ENCODE peak calls at places on chromosomes 12 and 14, in six cellular contexts. G, T, B, E, L and P are unnamed samples.

GRCh38 chr14:101235042-101235871 is 326.0 kb upstream of the DIO3 start:
- DNase-seq in B (no peak), E (peak; percentile 77), T (peak; percentile 56), L (no peak), G (peak; percentile 32), P (peak; percentile 21)

GRCh38 chr14:49975799-49976198 is 82.9 kb downstream of the ARF6 start:
- DNase-seq in T (no peak), L (no peak), E (no peak), B (no peak), G (no peak), P (no peak)

GRCh38 chr12:25377475-25378179 is 126.9 kb upstream of the KRAS start:
- DNase-seq in L (no peak), T (no peak), G (peak; percentile 94), B (no peak), E (no peak), P (peak; percentile 78)

GRCh38 chr12:33605776-33606175 is 166.2 kb upstream of the SYT10 start:
- DNase-seq in G (no peak), B (no peak), E (no peak), T (no peak), L (no peak), P (no peak)

GRCh38 chr12:53217049-53217929 is 10.2 kb upstream of the ITGB7 start:
- DNase-seq in B (no peak), E (peak; percentile 88), T (no peak), L (no peak), G (no peak), P (no peak)

GRCh38 chr12:128420163-128420562 is 153.2 kb downstream of the TMEM132C start:
- DNase-seq in B (no peak), E (no peak), G (no peak), L (no peak), T (no peak), P (no peak)

GRCh38 chr14:36256131-36256801 is 64.2 kb downstream of the MBIP start:
- DNase-seq in B (no peak), E (no peak), T (no peak), L (no peak), G (no peak), P (no peak)

GRCh38 chr12:70840966-70841365 is 79.6 kb downstream of the PTPRR start:
- DNase-seq in B (no peak), T (no peak), E (no peak), G (no peak), L (no peak), P (no peak)

GRCh38 chr12:109962388-109962787 is 33.8 kb downstream of the GIT2 start:
- DNase-seq in E (peak; percentile 38), L (no peak), G (no peak), B (no peak), T (no peak), P (no peak)

GRCh38 chr12:337039-337438 is 52.1 kb downstream of the KDM5A start:
- DNase-seq in L (no peak), G (no peak), E (no peak), B (no peak), T (no peak), P (no peak)

GRCh38 chr12:109445224-109445623 is 31.9 kb downstream of the KCTD10 start:
- DNase-seq in G (peak; percentile 61), E (no peak), T (no peak), L (no peak), B (no peak), P (no peak)

GRCh38 chr14:95480109-95480886 is 36.2 kb downstream of the SYNE3 start:
- DNase-seq in G (peak; percentile 31), T (no peak), E (no peak), B (no peak), L (peak; percentile 89), P (peak; percentile 53)

GRCh38 chr12:63961543-63961942 is 117.0 kb downstream of the SRGAP1 start:
- DNase-seq in L (no peak), G (no peak), E (no peak), B (no peak), T (no peak), P (no peak)
- H3K14ac ChIP-seq in L (no peak overlapping the region), G (no peak overlapping the region), E (no peak overlapping the region), B (no peak overlapping the region), T (no peak overlapping the region), P (no peak overlapping the region)

GRCh38 chr14:76812422-76813383 is at the start of gene ANGEL1:
- DNase-seq in T (peak; percentile 87), E (peak; percentile 97), L (peak; percentile 92), G (peak; percentile 88), B (peak; percentile 82), P (peak; percentile 93)
- H4K8ac ChIP-seq in T (no peak within 1 kb of the TSS), E (no peak within 1 kb of the TSS), L (peak within 1 kb of the TSS; percentile 92), G (peak within 1 kb of the TSS; percentile 91), B (peak within 1 kb of the TSS; percentile 81), P (peak within 1 kb of the TSS; percentile 58)

DNA sequence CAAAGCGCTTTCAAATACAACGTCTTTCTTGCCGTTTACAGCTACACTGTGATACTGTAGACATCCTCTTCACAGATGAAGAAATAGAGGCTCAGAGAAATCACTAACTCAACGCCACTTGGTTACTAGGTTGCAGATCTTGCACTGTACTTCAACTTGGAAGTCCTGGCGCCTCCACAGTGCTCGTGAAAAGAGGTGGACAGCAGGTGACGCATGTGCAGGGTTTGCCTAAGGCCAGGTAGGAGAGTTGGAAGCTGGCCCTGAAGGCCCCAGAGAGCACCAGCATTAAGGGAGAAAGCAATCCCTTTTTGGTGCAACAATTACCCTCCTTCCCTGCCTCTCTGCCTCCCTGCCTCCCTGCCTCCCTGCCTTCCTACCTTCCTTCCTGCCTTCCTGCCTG is 22.8 kb upstream of the TSPAN9 start:
- DNase-seq in G (no peak), L (peak; percentile 81), B (no peak), E (no peak), T (no peak), P (no peak)
- H4K91ac ChIP-seq in G (no peak overlapping the region), L (peak overlapping the region; percentile 64), B (no peak overlapping the region), E (no peak overlapping the region), T (no peak overlapping the region), P (peak overlapping the region; percentile 71)

DNA sequence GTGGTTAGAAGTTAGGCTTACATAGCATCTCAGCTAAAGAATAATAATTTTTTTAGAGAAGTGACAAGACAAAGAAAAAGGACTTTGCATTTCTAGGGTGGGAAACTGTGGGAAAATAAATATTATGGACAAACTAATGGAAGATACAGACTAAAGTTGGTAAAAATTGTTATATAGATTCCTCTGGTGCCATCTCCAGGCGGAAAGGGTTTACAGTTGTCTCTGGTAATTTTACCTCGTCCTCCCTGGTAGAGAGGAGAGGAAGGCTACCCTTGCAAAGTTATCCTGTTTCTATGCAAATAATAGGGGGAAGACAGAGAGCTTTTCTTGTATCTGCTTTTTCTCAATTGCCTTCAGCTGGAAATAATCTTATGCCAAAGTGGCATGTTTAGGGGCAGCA is 5.2 kb downstream of the OR11G2 start:
- DNase-seq in L (no peak), T (no peak), E (no peak), G (no peak), B (no peak), P (no peak)
- H3K14ac ChIP-seq in L (no peak overlapping the region), T (no peak overlapping the region), E (no peak overlapping the region), G (no peak overlapping the region), B (no peak overlapping the region), P (no peak overlapping the region)